ENCODE peak calls at places on chromosomes 12 and 14, in five cellular contexts. G is T47D, Y is neural crest cell, V is activated T-cell treated with anti-CD3 and anti-CD28 coated beads for 4 hours, W is smooth muscle cell of the brain vasculature. C is an unnamed sample.

GRCh38 chr14:32469388-32470160 is 140.5 kb downstream of the AKAP6 start:
- DNase-seq in Y (no peak), G (no peak), V (no peak), W (no peak), C (no peak)

GRCh38 chr14:59699422-59699821 is 122.8 kb upstream of the CCDC175 start:
- DNase-seq in W (no peak), V (no peak), G (no peak), Y (no peak), C (no peak)

GRCh38 chr12:99752740-99753139 is 105.2 kb downstream of the GARIN6 start:
- DNase-seq in V (no peak), G (no peak), Y (no peak), W (no peak), C (no peak)

GRCh38 chr14:85793533-85793932 is 263.6 kb downstream of the FLRT2 start:
- DNase-seq in Y (no peak), V (no peak), G (no peak), W (no peak), C (no peak)

GRCh38 chr12:78181544-78182162 is 351.0 kb downstream of the NAV3 start:
- DNase-seq in G (no peak), V (no peak), Y (peak), W (no peak), C (peak)

GRCh38 chr12:111546758-111547383 is 52.2 kb downstream of the ATXN2 start:
- DNase-seq in G (no peak), W (no peak), V (no peak), Y (no peak), C (no peak)

GRCh38 chr12:12648284-12648683 is 36.6 kb downstream of the CREBL2 start:
- DNase-seq in V (no peak), W (no peak), G (no peak), Y (no peak), C (no peak)

GRCh38 chr14:20707622-20708021 is 19.1 kb downstream of the ANG start:
- DNase-seq in Y (no peak), G (no peak), V (no peak), W (no peak), C (no peak)

GRCh38 chr12:122590990-122591389 is 63.9 kb downstream of the KNTC1 start:
- DNase-seq in W (no peak), Y (no peak), G (no peak), V (no peak), C (no peak)

GRCh38 chr12:52244615-52244994 is 11.6 kb downstream of the KRT7 start:
- DNase-seq in Y (no peak), V (no peak), G (no peak), W (no peak), C (no peak)

GRCh38 chr12:14756331-14757143 is 46.7 kb downstream of the WBP11 start:
- DNase-seq in W (no peak), Y (peak), G (no peak), V (no peak), C (no peak)

GRCh38 chr12:64385468-64385867 is 5.1 kb downstream of the C12orf56 start:
- DNase-seq in G (no peak), V (no peak), W (no peak), Y (no peak), C (no peak)

GRCh38 chr12:68962855-68963455 is 30.0 kb upstream of the CPM start:
- DNase-seq in G (no peak), Y (no peak), W (no peak), V (no peak), C (no peak)

GRCh38 chr12:110993425-110993824 is 73.0 kb upstream of the MYL2 start:
- DNase-seq in G (no peak), V (no peak), W (no peak), Y (no peak), C (no peak)

GRCh38 chr14:91155626-91156089 is 41.8 kb downstream of the DGLUCY start:
- DNase-seq in Y (no peak), W (no peak), G (no peak), V (no peak), C (no peak)

GRCh38 chr12:20044304-20044703 is 324.0 kb upstream of the PDE3A start:
- DNase-seq in Y (no peak), W (no peak), G (no peak), V (no peak), C (no peak)

GRCh38 chr14:90815817-90816662 is at the start of gene TTC7B:
- DNase-seq in W (no peak), Y (peak), G (peak), V (no peak), C (peak)

GRCh38 chr14:103073367-103073875 is 10.6 kb upstream of the LBHD2 start:
- DNase-seq in W (no peak), V (no peak), Y (no peak), G (no peak), C (peak)

GRCh38 chr12:115296613-115297012 is 612.6 kb upstream of the TBX3 start:
- DNase-seq in W (no peak), Y (no peak), G (no peak), V (no peak), C (no peak)

GRCh38 chr14:22900088-22900799 is 17.2 kb downstream of the REM2 start:
- DNase-seq in W (peak), G (no peak), Y (peak), V (peak), C (no peak)

C was measured in Right ventricle myocardium inferior.